ENCODE peak calls at places on chromosomes 12 and 14, in ten cellular contexts. W, Z, T, B, M, H, G, X, Q and R are unnamed samples.

GRCh38 chr14:23308721-23309445 is 2.2 kb downstream of the BCL2L2 start:
- DNase-seq in M (no peak), W (no peak), B (no peak), Q (no peak), G (no peak), X (no peak), T (no peak), H (no peak), Z (no peak), R (no peak)

GRCh38 chr14:105120056-105120455 is 48.5 kb downstream of the JAG2 start:
- DNase-seq in Q (no peak), G (no peak), T (no peak), Z (no peak), B (no peak), W (no peak), M (no peak), H (no peak), X (no peak), R (no peak)

GRCh38 chr14:61524211-61524806 is 171.0 kb upstream of the HIF1A start:
- DNase-seq in X (no peak), B (peak; percentile 90), T (peak; percentile 87), Z (no peak), W (no peak), M (peak; percentile 59), H (no peak), G (no peak), Q (no peak), R (peak; percentile 71)

GRCh38 chr12:90854136-90854689 is 100.8 kb downstream of the CCER1 start:
- DNase-seq in H (no peak), M (peak; percentile 51), B (peak; percentile 34), Q (peak; percentile 27), W (no peak), Z (no peak), T (peak; percentile 74), X (peak; percentile 56), G (no peak), R (peak; percentile 36)

GRCh38 chr14:85252011-85252410 is 277.9 kb upstream of the FLRT2 start:
- DNase-seq in B (peak; percentile 62), T (peak; percentile 68), W (no peak), M (no peak), X (peak; percentile 63), H (peak; percentile 41), G (no peak), Q (no peak), Z (no peak), R (no peak)

GRCh38 chr14:96187216-96188050 is 17.2 kb upstream of the BDKRB2 start:
- DNase-seq in M (no peak), Z (no peak), Q (no peak), H (no peak), G (no peak), W (no peak), B (no peak), T (no peak), X (no peak), R (no peak)

GRCh38 chr14:56829151-56829550 is 18.9 kb upstream of the OTX2 start:
- DNase-seq in M (no peak), X (no peak), Z (no peak), Q (no peak), H (no peak), T (no peak), W (no peak), B (no peak), G (no peak), R (no peak)

GRCh38 chr14:49992901-49993335 is 100.0 kb downstream of the ARF6 start:
- DNase-seq in B (peak; percentile 61), Q (peak; percentile 67), M (no peak), X (peak; percentile 16), Z (no peak), W (peak; percentile 78), T (peak; percentile 54), G (no peak), H (no peak), R (no peak)

GRCh38 chr12:3832738-3833137 is 40.5 kb downstream of the PARP11 start:
- DNase-seq in H (no peak), G (no peak), M (no peak), Z (no peak), Q (no peak), W (no peak), X (no peak), T (no peak), B (peak; percentile 2), R (no peak)

GRCh38 chr14:50559990-50560928 is at the start of gene ATL1:
- DNase-seq in G (no peak), W (peak; percentile 94), H (peak; percentile 19), Z (peak; percentile 32), Q (peak; percentile 76), X (peak; percentile 85), M (peak; percentile 45), T (peak; percentile 67), B (peak; percentile 46), R (peak; percentile 29)

GRCh38 chr12:66188584-66189475 is at the start of gene IRAK3:
- DNase-seq in Q (peak; percentile 74), T (peak; percentile 79), G (peak; percentile 8), Z (peak; percentile 45), B (no peak), H (no peak), X (peak; percentile 65), M (no peak), W (peak; percentile 98), R (no peak)

GRCh38 chr12:90333939-90334338 is 621.0 kb downstream of the CCER1 start:
- DNase-seq in H (no peak), T (peak; percentile 16), B (peak; percentile 58), X (no peak), Q (no peak), M (no peak), G (no peak), W (no peak), Z (no peak), R (no peak)

GRCh38 chr14:76352639-76353281 is 23.2 kb upstream of the ESRRB start:
- DNase-seq in M (no peak), W (peak; percentile 85), X (peak; percentile 78), T (peak; percentile 51), H (no peak), Q (peak; percentile 89), B (peak; percentile 29), G (peak; percentile 22), Z (peak; percentile 65), R (no peak)

GRCh38 chr14:99522457-99522891 is 41.3 kb downstream of the CCNK start:
- DNase-seq in Q (no peak), G (no peak), M (no peak), W (peak; percentile 85), X (peak; percentile 89), H (no peak), B (peak; percentile 81), Z (no peak), T (peak; percentile 46), R (no peak)

GRCh38 chr14:58572092-58572853 is 65.5 kb upstream of the DACT1 start:
- DNase-seq in T (peak; percentile 9), X (peak; percentile 55), Z (no peak), W (no peak), G (no peak), H (peak; percentile 34), M (peak; percentile 39), Q (no peak), B (peak; percentile 44), R (no peak)

GRCh38 chr14:75010472-75010871 is 7.8 kb downstream of the EIF2B2 start:
- DNase-seq in X (peak; percentile 29), B (no peak), T (peak; percentile 46), Z (no peak), W (no peak), Q (no peak), G (no peak), H (no peak), M (no peak), R (no peak)

GRCh38 chr12:120971299-120972180 is 6.8 kb upstream of the HNF1A start:
- DNase-seq in G (no peak), W (no peak), H (peak; percentile 19), Q (peak; percentile 81), B (peak; percentile 58), Z (peak; percentile 22), T (peak; percentile 78), X (peak; percentile 84), M (peak; percentile 53), R (peak; percentile 58)

GRCh38 chr12:90677055-90677454 is 277.9 kb downstream of the CCER1 start:
- DNase-seq in X (no peak), M (no peak), T (no peak), H (no peak), B (no peak), G (no peak), W (no peak), Z (no peak), Q (no peak), R (no peak)

GRCh38 chr12:111034911-111035577 is 114.7 kb upstream of the MYL2 start:
- DNase-seq in Q (no peak), B (no peak), X (no peak), T (no peak), G (no peak), H (no peak), W (no peak), M (no peak), Z (no peak), R (no peak)

GRCh38 chr12:1832801-1833595 is 12.6 kb downstream of the LRTM2 start:
- DNase-seq in T (no peak), X (no peak), B (no peak), W (peak; percentile 63), Z (no peak), M (no peak), Q (no peak), H (no peak), G (no peak), R (no peak)

GRCh38 chr14:23153891-23154796 is 29.3 kb downstream of the SLC7A8 start:
- DNase-seq in H (no peak), X (peak; percentile 96), T (peak; percentile 95), W (peak; percentile 97), Z (no peak), G (no peak), B (no peak), Q (no peak), M (peak; percentile 70), R (peak; percentile 38)

GRCh38 chr12:130336723-130337475 is 788 bp upstream of the PIWIL1 start:
- DNase-seq in M (no peak), T (no peak), X (no peak), G (no peak), W (no peak), Q (no peak), Z (no peak), B (no peak), H (no peak), R (no peak)